ENCODE peak calls at places on chromosome 19, in six cellular contexts. C is PC-3; F is astrocyte of the cerebellum; V is CD8-positive, alpha-beta memory T cell; M is AG09309; D is sigmoid colon. Y is an unnamed sample.

GRCh38 chr19:48969276-48970138 is 4.4 kb downstream of the FTL start:
- DNase-seq in C (no peak), F (no peak), V (no peak), M (no peak), D (peak), Y (no peak)

GRCh38 chr19:3292958-3293529 is 68.6 kb downstream of the CELF5 start:
- DNase-seq in C (no peak), F (no peak), V (no peak), M (no peak), D (no peak), Y (no peak)

GRCh38 chr19:46471116-46471733 is at the start of gene PNMA8A:
- DNase-seq in C (no peak), F (no peak), V (no peak), M (no peak), D (peak), Y (no peak)

GRCh38 chr19:39341122-39341719 is 1.0 kb upstream of the SAMD4B start:
- DNase-seq in C (peak), F (no peak), V (no peak), M (no peak), D (peak), Y (no peak)

GRCh38 chr19:47158367-47158791 is 27.7 kb downstream of the SAE1 start:
- DNase-seq in C (no peak), F (no peak), V (no peak), M (no peak), D (no peak), Y (no peak)

GRCh38 chr19:3546119-3546518 is 7.1 kb downstream of the TEKTIP1 start:
- DNase-seq in C (no peak), F (no peak), V (no peak), M (no peak), D (no peak), Y (no peak)

GRCh38 chr19:16210168-16210567 is 12.5 kb downstream of the AP1M1 start:
- DNase-seq in C (no peak), F (no peak), V (no peak), M (no peak), D (peak), Y (no peak)

GRCh38 chr19:49932041-49932451 is 2.7 kb upstream of the NUP62 start:
- DNase-seq in C (peak), F (no peak), V (no peak), M (no peak), D (no peak), Y (no peak)

GRCh38 chr19:45477713-45478453 is 10.1 kb downstream of the FOSB start:
- DNase-seq in C (peak), F (no peak), V (peak), M (no peak), D (no peak), Y (no peak)

GRCh38 chr19:19502808-19503602 is 12.3 kb downstream of the TSSK6 start:
- DNase-seq in C (no peak), F (no peak), V (no peak), M (no peak), D (no peak), Y (no peak)

GRCh38 chr19:13150919-13151604 is 851 bp downstream of the IER2 start:
- DNase-seq in C (no peak), F (no peak), V (peak), M (no peak), D (no peak), Y (no peak)

GRCh38 chr19:50486823-50487515 is 10.3 kb upstream of the GARIN5A start:
- DNase-seq in C (peak), F (no peak), V (peak), M (no peak), D (no peak), Y (no peak)

GRCh38 chr19:15432018-15432494 is 13.3 kb upstream of the AKAP8L start:
- DNase-seq in C (no peak), F (no peak), V (peak), M (no peak), D (peak), Y (no peak)

GRCh38 chr19:57887195-57887941 is 1.5 kb downstream of the ZNF814 start:
- DNase-seq in C (no peak), F (no peak), V (no peak), M (no peak), D (no peak), Y (no peak)

GRCh38 chr19:39409207-39409885 is 2.7 kb downstream of the ZFP36 start:
- DNase-seq in C (peak), F (no peak), V (peak), M (no peak), D (peak), Y (peak)

GRCh38 chr19:13010992-13011652 is 15.8 kb downstream of the NFIX start:
- DNase-seq in C (no peak), F (no peak), V (no peak), M (no peak), D (no peak), Y (no peak)

DNA sequence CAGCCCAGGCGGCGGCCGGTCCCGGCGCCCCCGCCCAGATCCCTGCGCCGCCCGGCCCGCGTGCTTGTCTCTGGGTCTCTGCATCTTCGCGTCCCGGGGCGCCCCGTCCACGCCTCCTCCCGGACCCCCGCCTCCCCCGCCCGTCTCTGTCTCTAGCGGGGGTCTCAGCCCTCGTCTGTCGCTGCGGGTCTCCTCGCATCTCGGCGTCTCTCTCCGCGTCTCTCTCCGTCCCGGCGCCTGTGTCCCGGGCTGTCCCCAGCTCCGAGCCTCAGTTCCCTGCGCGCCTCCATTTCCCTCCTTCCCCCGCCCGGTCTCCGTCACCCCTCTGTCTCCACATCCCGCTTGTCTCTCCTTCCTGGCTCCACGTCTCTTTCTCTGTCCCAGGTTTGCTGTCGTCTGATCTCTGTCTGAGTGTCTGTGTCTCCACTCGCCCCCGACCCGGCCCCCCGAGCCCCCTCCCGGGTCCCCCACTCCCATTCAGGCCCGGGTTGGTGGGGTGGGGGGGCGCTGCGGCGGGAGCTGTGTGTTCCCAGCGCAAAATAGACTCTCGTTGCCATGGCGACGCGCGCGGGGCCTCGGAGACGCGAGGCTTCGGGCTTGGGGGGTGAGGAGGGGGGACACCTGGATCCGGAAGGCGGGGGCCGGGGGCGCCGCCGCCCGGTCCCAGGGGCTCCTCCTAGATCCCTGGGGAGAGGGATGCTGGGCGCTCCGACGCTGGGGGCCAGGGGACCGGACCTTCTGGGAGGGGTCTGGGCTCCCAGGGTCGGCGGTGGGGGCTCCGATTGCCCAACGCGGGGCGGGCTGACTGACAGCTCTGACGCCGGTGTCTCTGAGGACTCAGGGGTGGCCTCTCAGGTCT is 8.7 kb upstream of the SHISA7 start:
- DNase-seq in C (no peak), F (no peak), V (no peak), M (no peak), D (no peak), Y (no peak)
- H3K4me3 ChIP-seq in C (no peak), F (no peak), V (no peak), M (no peak), D (no peak), Y (peak)

GRCh38 chr19:11260996-11261395 is 1.3 kb downstream of the DOCK6 start:
- DNase-seq in C (no peak), F (no peak), V (no peak), M (no peak), D (no peak), Y (no peak)
- H3K4me3 ChIP-seq in C (no peak), F (no peak), V (no peak), M (no peak), D (no peak), Y (peak)

GRCh38 chr19:35931161-35931873 is 4.9 kb upstream of the LRFN3 start:
- DNase-seq in C (peak), F (peak), V (peak), M (peak), D (peak), Y (peak)
- H3K4me3 ChIP-seq in C (peak), F (peak), V (peak), M (peak), D (no peak), Y (peak)

GRCh38 chr19:42216653-42217521 is 590 bp downstream of the DEDD2 start:
- DNase-seq in C (peak), F (no peak), V (peak), M (no peak), D (peak), Y (no peak)

GRCh38 chr19:42219812-42220750 is at the start of gene ZNF526:
- DNase-seq in C (peak), F (peak), V (peak), M (peak), D (peak), Y (peak)

GRCh38 chr19:42217522-42218442 is at the start of gene DEDD2:
- DNase-seq in C (peak), F (peak), V (peak), M (peak), D (peak), Y (peak)

GRCh38 chr19:42224940-42225717 is 5.0 kb downstream of the ZNF526 start:
- DNase-seq in C (no peak), F (no peak), V (no peak), M (no peak), D (no peak), Y (no peak)

GRCh38 chr19:42220751-42221097 is 612 bp downstream of the ZNF526 start:
- DNase-seq in C (no peak), F (no peak), V (no peak), M (no peak), D (no peak), Y (no peak)
- H3K4me3 ChIP-seq in C (peak), F (peak), V (peak), M (peak), D (peak), Y (peak)

GRCh38 chr19:17933414-17934129 is 757 bp downstream of the CCDC124 start:
- DNase-seq in C (peak), F (no peak), V (no peak), M (no peak), D (no peak), Y (no peak)

GRCh38 chr19:17929056-17929455 is 3.8 kb upstream of the CCDC124 start:
- DNase-seq in C (no peak), F (no peak), V (no peak), M (no peak), D (no peak), Y (no peak)

GRCh38 chr19:17932485-17933338 is at the start of gene CCDC124:
- DNase-seq in C (peak), F (peak), V (peak), M (peak), D (peak), Y (peak)

GRCh38 chr19:17936379-17936778 is 3.6 kb downstream of the CCDC124 start:
- DNase-seq in C (no peak), F (no peak), V (no peak), M (no peak), D (no peak), Y (no peak)

GRCh38 chr19:17931532-17932191 is 1.2 kb upstream of the CCDC124 start:
- DNase-seq in C (no peak), F (no peak), V (no peak), M (no peak), D (no peak), Y (no peak)
- H3K4me3 ChIP-seq in C (peak), F (peak), V (peak), M (no peak), D (peak), Y (peak)